ENCODE peak calls at places on chromosomes 7 and 10, in seven cellular contexts. Q is NCI-H446 treated with DMSO at 0.1 percent for 48 hours, L is stromal cell of bone marrow, F is HEK293T, M is GM23248, W is AG10803, P is aorta. J is an unnamed sample.

GRCh38 chr7:33118383-33118782 is 9.2 kb upstream of the RP9 start:
- DNase-seq in Q (no peak), L (no peak), F (no peak), M (peak; percentile 9), W (no peak), P (no peak), J (no peak)

GRCh38 chr10:15321431-15322321 is 49.4 kb downstream of the FAM171A1 start:
- DNase-seq in Q (no peak), L (no peak), F (no peak), M (peak; percentile 64), W (peak; percentile 61), P (no peak), J (no peak)

GRCh38 chr10:132872658-132873057 is 69.7 kb downstream of the CFAP46 start:
- DNase-seq in Q (no peak), L (no peak), F (no peak), M (no peak), W (no peak), P (peak; percentile 25), J (no peak)

GRCh38 chr7:150531704-150532103 is 17.0 kb downstream of the GIMAP7 start:
- DNase-seq in Q (no peak), L (no peak), F (no peak), M (no peak), W (no peak), P (no peak), J (no peak)

GRCh38 chr10:50552771-50553535 is 70.8 kb downstream of the SGMS1 start:
- DNase-seq in Q (no peak), L (no peak), F (peak; percentile 32), M (peak; percentile 53), W (peak; percentile 51), P (no peak), J (no peak)

GRCh38 chr7:142338633-142339501 is 81.0 kb upstream of the PRSS58 start:
- DNase-seq in Q (no peak), L (no peak), F (peak; percentile 56), M (peak; percentile 64), W (no peak), P (no peak), J (no peak)

GRCh38 chr7:22338411-22338810 is 18.5 kb downstream of the RAPGEF5 start:
- DNase-seq in Q (no peak), L (no peak), F (no peak), M (no peak), W (no peak), P (no peak), J (no peak)

GRCh38 chr7:96179863-96180262 is 142.0 kb downstream of the SLC25A13 start:
- DNase-seq in Q (no peak), L (no peak), F (no peak), M (no peak), W (peak; percentile 21), P (no peak), J (no peak)

GRCh38 chr10:52927678-52928077 is 155.1 kb upstream of the MBL2 start:
- DNase-seq in Q (no peak), L (no peak), F (no peak), M (no peak), W (no peak), P (no peak), J (no peak)

GRCh38 chr10:1251769-1252168 is 195.6 kb downstream of the WDR37 start:
- DNase-seq in Q (no peak), L (no peak), F (no peak), M (no peak), W (no peak), P (no peak), J (no peak)

GRCh38 chr7:23277359-23277989 is 21.7 kb upstream of the MALSU1 start:
- DNase-seq in Q (peak; percentile 31), L (peak; percentile 45), F (peak; percentile 69), M (peak; percentile 75), W (peak; percentile 65), P (no peak), J (no peak)

GRCh38 chr7:107960306-107960705 is 42.7 kb downstream of the LAMB1 start:
- DNase-seq in Q (no peak), L (no peak), F (no peak), M (no peak), W (no peak), P (no peak), J (no peak)

GRCh38 chr10:34491666-34492065 is 323.4 kb downstream of the PARD3 start:
- DNase-seq in Q (no peak), L (no peak), F (no peak), M (no peak), W (no peak), P (no peak), J (no peak)

GRCh38 chr10:132735923-132736391 is 50.0 kb downstream of the NKX6-2 start:
- DNase-seq in Q (no peak), L (no peak), F (no peak), M (no peak), W (no peak), P (no peak), J (no peak)

GRCh38 chr10:119301397-119301796 is 94.0 kb downstream of the GRK5 start:
- DNase-seq in Q (no peak), L (no peak), F (no peak), M (no peak), W (no peak), P (no peak), J (no peak)

GRCh38 chr7:2729893-2730716 is 42.1 kb downstream of the AMZ1 start:
- DNase-seq in Q (no peak), L (no peak), F (no peak), M (no peak), W (peak; percentile 42), P (peak; percentile 68), J (no peak)

GRCh38 chr7:134755422-134756022 is 23.9 kb upstream of the CALD1 start:
- DNase-seq in Q (no peak), L (no peak), F (no peak), M (peak; percentile 77), W (peak; percentile 57), P (no peak), J (no peak)

GRCh38 chr7:3537210-3537875 is 236.3 kb downstream of the SDK1 start:
- DNase-seq in Q (no peak), L (peak; percentile 15), F (no peak), M (no peak), W (no peak), P (no peak), J (no peak)

GRCh38 chr7:37006764-37007163 is 282.5 kb upstream of the AOAH start:
- DNase-seq in Q (no peak), L (no peak), F (no peak), M (no peak), W (no peak), P (no peak), J (no peak)

GRCh38 chr10:43817368-43817767 is 168.7 kb upstream of the ZNF32 start:
- DNase-seq in Q (no peak), L (no peak), F (no peak), M (peak; percentile 92), W (peak; percentile 91), P (no peak), J (no peak)

GRCh38 chr10:129171816-129172215 is 295.2 kb upstream of the MGMT start:
- DNase-seq in Q (no peak), L (no peak), F (no peak), M (no peak), W (no peak), P (no peak), J (no peak)

J was measured in right lobe of liver.